ENCODE peak calls at places on chromosomes 4 and X, in four cellular contexts. W is activated CD4-positive, alpha-beta T cell treated with anti-CD3 and anti-CD28 coated beads for 4 hours; H is ACHN; R is NCI-H1694 treated with DMSO at 0.1 percent for 48 hours. P is an unnamed sample.

GRCh38 chrX:47662144-47662657 is 3.2 kb upstream of the UXT start:
- DNase-seq in W (peak; percentile 29), H (peak; percentile 55), R (no peak), P (no peak)

GRCh38 chr4:2827071-2827873 is 16.4 kb upstream of the ADD1 start:
- DNase-seq in R (no peak), W (no peak), H (no peak), P (no peak)

GRCh38 chr4:11728165-11728564 is 299.5 kb upstream of the HS3ST1 start:
- DNase-seq in R (no peak), W (no peak), H (no peak), P (no peak)

GRCh38 chr4:94127707-94128328 is 79.8 kb upstream of the SMARCAD1 start:
- DNase-seq in H (peak; percentile 31), R (no peak), W (no peak), P (no peak)

GRCh38 chr4:5635826-5636196 is 72.5 kb downstream of the EVC2 start:
- DNase-seq in H (no peak), R (no peak), W (no peak), P (no peak)

GRCh38 chr4:89707467-89707866 is 129.5 kb downstream of the SNCA start:
- DNase-seq in H (no peak), W (no peak), R (no peak), P (no peak)

GRCh38 chr4:183364025-183364424 is 41.8 kb upstream of the CLDN24 start:
- DNase-seq in H (no peak), R (no peak), W (no peak), P (no peak)

GRCh38 chr4:24644983-24645764 is 60.8 kb upstream of the DHX15 start:
- DNase-seq in R (peak; percentile 17), W (no peak), H (peak; percentile 37), P (no peak)

GRCh38 chr4:140335076-140335475 is 38.4 kb upstream of the SCOC start:
- DNase-seq in R (no peak), W (no peak), H (no peak), P (no peak)

GRCh38 chr4:101355767-101356702 is 8.7 kb upstream of the PPP3CA start:
- DNase-seq in W (no peak), R (no peak), H (peak; percentile 85), P (no peak)

GRCh38 chr4:140071806-140072205 is 82.2 kb downstream of the MAML3 start:
- DNase-seq in H (no peak), R (no peak), W (peak; percentile 69), P (no peak)

GRCh38 chr4:185914583-185915199 is 102.7 kb upstream of the SORBS2 start:
- DNase-seq in H (no peak), R (no peak), W (no peak), P (no peak)

GRCh38 chr4:16204505-16204904 is 21.8 kb downstream of the TAPT1 start:
- DNase-seq in R (no peak), W (no peak), H (no peak), P (no peak)

GRCh38 chrX:120468071-120468470 is 1.0 kb downstream of the LAMP2 start:
- DNase-seq in R (no peak), H (no peak), W (no peak), P (no peak)

GRCh38 chr4:108709722-108710121 is 53.1 kb downstream of the ETNPPL start:
- DNase-seq in W (no peak), H (no peak), R (no peak), P (no peak)

GRCh38 chr4:74715731-74716435 is 78.4 kb downstream of the BTC start:
- DNase-seq in W (no peak), H (no peak), R (no peak), P (no peak)

GRCh38 chr4:38609614-38610013 is 54.4 kb upstream of the KLF3 start:
- DNase-seq in W (no peak), H (no peak), R (no peak), P (no peak)

GRCh38 chr4:147842573-147842972 is 110.7 kb downstream of the ARHGAP10 start:
- DNase-seq in R (no peak), W (no peak), H (no peak), P (no peak)

GRCh38 chr4:108783666-108784463 is 21.0 kb upstream of the ETNPPL start:
- DNase-seq in H (peak; percentile 39), R (no peak), W (no peak), P (no peak)

GRCh38 chrX:20585782-20586181 is 319.1 kb upstream of the RPS6KA3 start:
- DNase-seq in W (no peak), H (no peak), R (no peak), P (no peak)

GRCh38 chr4:86686741-86687140 is 92.6 kb downstream of the PTPN13 start:
- DNase-seq in H (no peak), R (no peak), W (no peak), P (no peak)

GRCh38 chrX:150899191-150899757 is 806 bp upstream of the CD99L2 start:
- DNase-seq in H (peak; percentile 9), R (no peak), W (peak; percentile 4), P (peak; percentile 20)

GRCh38 chr4:69057620-69058409 is 38.5 kb upstream of the UGT2B7 start:
- DNase-seq in W (no peak), H (no peak), R (no peak), P (no peak)

GRCh38 chrX:48919360-48919821 is 567 bp upstream of the PIM2 start:
- DNase-seq in W (no peak), H (peak; percentile 24), R (no peak), P (no peak)

GRCh38 chr4:128427832-128428366 is 140.3 kb upstream of the PGRMC2 start:
- DNase-seq in R (peak; percentile 44), H (peak; percentile 93), W (no peak), P (no peak)

GRCh38 chr4:337932-338758 is 531 bp downstream of the ZNF141 start:
- DNase-seq in H (peak; percentile 28), R (no peak), W (peak; percentile 59), P (peak; percentile 22)

GRCh38 chr4:26362745-26363439 is 42.1 kb downstream of the RBPJ start:
- DNase-seq in R (no peak), H (no peak), W (no peak), P (no peak)

GRCh38 chr4:39616651-39617050 is 22.0 kb downstream of the SMIM14 start:
- DNase-seq in R (no peak), H (peak; percentile 37), W (no peak), P (no peak)

GRCh38 chrX:39679497-39680157 is 418.1 kb downstream of the BCOR start:
- DNase-seq in W (no peak), H (no peak), R (no peak), P (no peak)

GRCh38 chr4:19725130-19725529 is 526.6 kb upstream of the SLIT2 start:
- DNase-seq in H (no peak), W (no peak), R (no peak), P (no peak)

GRCh38 chr4:86706923-86707597 is 112.9 kb downstream of the PTPN13 start:
- DNase-seq in W (no peak), H (no peak), R (no peak), P (no peak)

GRCh38 chr4:25144870-25145481 is 15.3 kb downstream of the SEPSECS start:
- DNase-seq in R (peak; percentile 24), W (no peak), H (peak; percentile 42), P (peak; percentile 56)